ENCODE peak calls at places on chromosome 14, in ten cellular contexts. L, E, G, Z, J, X, T, N, U and C are unnamed samples.

GRCh38 chr14:55324812-55325211 is 53.6 kb downstream of the FBXO34 start:
- DNase-seq in L (no peak), E (no peak), G (no peak), Z (no peak), J (no peak), X (no peak), T (no peak), N (no peak), U (no peak), C (no peak)

GRCh38 chr14:75301666-75302325 is 23.2 kb downstream of the FOS start:
- DNase-seq in L (no peak), E (no peak), G (peak), Z (no peak), J (peak), X (peak), T (peak), N (no peak), U (no peak), C (no peak)

GRCh38 chr14:95225251-95225887 is 68.0 kb upstream of the DICER1 start:
- DNase-seq in L (no peak), E (no peak), G (no peak), Z (no peak), J (no peak), X (no peak), T (no peak), N (no peak), U (no peak), C (no peak)

GRCh38 chr14:61178226-61179060 is 102.7 kb downstream of the TMEM30B start:
- DNase-seq in L (no peak), E (peak), G (no peak), Z (no peak), J (peak), X (no peak), T (no peak), N (peak), U (no peak), C (no peak)

GRCh38 chr14:93050761-93051160 is 65.0 kb downstream of the ITPK1 start:
- DNase-seq in L (no peak), E (no peak), G (no peak), Z (no peak), J (no peak), X (no peak), T (no peak), N (no peak), U (no peak), C (no peak)

GRCh38 chr14:106790189-106791036 is 1264.0 kb downstream of the TMEM121 start:
- DNase-seq in L (peak), E (no peak), G (no peak), Z (peak), J (no peak), X (peak), T (peak), N (no peak), U (no peak), C (peak)

GRCh38 chr14:102442241-102443211 is 67.0 kb downstream of the ANKRD9 start:
- DNase-seq in L (no peak), E (no peak), G (no peak), Z (no peak), J (no peak), X (no peak), T (no peak), N (no peak), U (no peak), C (peak)

GRCh38 chr14:55094630-55095157 is 34.4 kb upstream of the LGALS3 start:
- DNase-seq in L (no peak), E (no peak), G (no peak), Z (no peak), J (no peak), X (no peak), T (no peak), N (no peak), U (no peak), C (no peak)

GRCh38 chr14:77709412-77709811 is 1.5 kb downstream of the SLIRP start:
- DNase-seq in L (no peak), E (no peak), G (no peak), Z (no peak), J (no peak), X (no peak), T (no peak), N (no peak), U (no peak), C (no peak)

GRCh38 chr14:30194769-30195168 is 267.1 kb upstream of the PRKD1 start:
- DNase-seq in L (no peak), E (peak), G (no peak), Z (no peak), J (peak), X (no peak), T (no peak), N (no peak), U (no peak), C (no peak)

GRCh38 chr14:74414793-74415437 is 11.1 kb downstream of the SYNDIG1L start:
- DNase-seq in L (no peak), E (no peak), G (no peak), Z (no peak), J (no peak), X (no peak), T (no peak), N (no peak), U (no peak), C (no peak)

GRCh38 chr14:75469606-75470237 is 41.9 kb downstream of the JDP2 start:
- DNase-seq in L (peak), E (no peak), G (no peak), Z (peak), J (no peak), X (peak), T (no peak), N (no peak), U (no peak), C (no peak)

GRCh38 chr14:38553586-38553985 is 297.7 kb upstream of the CLEC14A start:
- DNase-seq in L (no peak), E (peak), G (no peak), Z (no peak), J (peak), X (no peak), T (no peak), N (no peak), U (no peak), C (no peak)

GRCh38 chr14:21308132-21308478 is 28.2 kb downstream of the RPGRIP1 start:
- DNase-seq in L (no peak), E (no peak), G (no peak), Z (no peak), J (no peak), X (no peak), T (peak), N (no peak), U (no peak), C (peak)

GRCh38 chr14:72738181-72738611 is 155.7 kb downstream of the DPF3 start:
- DNase-seq in L (no peak), E (no peak), G (no peak), Z (peak), J (no peak), X (no peak), T (no peak), N (no peak), U (no peak), C (no peak)

GRCh38 chr14:21997300-21997699 is 323.7 kb upstream of the OR4E1 start:
- DNase-seq in L (no peak), E (no peak), G (peak), Z (no peak), J (no peak), X (no peak), T (no peak), N (peak), U (no peak), C (no peak)

GRCh38 chr14:69423279-69423678 is 24.8 kb downstream of the SLC39A9 start:
- DNase-seq in L (no peak), E (no peak), G (no peak), Z (no peak), J (peak), X (no peak), T (no peak), N (no peak), U (no peak), C (no peak)

GRCh38 chr14:51472881-51473280 is 178.8 kb upstream of the FRMD6 start:
- DNase-seq in L (no peak), E (no peak), G (no peak), Z (no peak), J (peak), X (no peak), T (no peak), N (no peak), U (no peak), C (no peak)

GRCh38 chr14:95544588-95544987 is 9.7 kb downstream of the GLRX5 start:
- DNase-seq in L (no peak), E (no peak), G (no peak), Z (no peak), J (no peak), X (no peak), T (peak), N (no peak), U (no peak), C (no peak)

GRCh38 chr14:37232907-37233481 is 35.3 kb downstream of the MIPOL1 start:
- DNase-seq in L (no peak), E (peak), G (peak), Z (no peak), J (peak), X (no peak), T (peak), N (peak), U (peak), C (peak)

GRCh38 chr14:101757839-101758211 is 3.7 kb upstream of the PPP2R5C start:
- DNase-seq in L (no peak), E (no peak), G (no peak), Z (no peak), J (no peak), X (no peak), T (no peak), N (no peak), U (no peak), C (no peak)